ENCODE peak calls at places on chromosomes 5 and 9, in five cellular contexts. One of them, this sample, is unnamed. For H3K9me3 and H3K36me3, the result is how much of the 10 kb centered on the place peaks cover.

GRCh38 chr5:160387445-160387844 is 12.4 kb downstream of the FAM200C start:
- DNase-seq in uterus: no peak
- DNase-seq in iPS DF 6.9: no peak
- DNase-seq in Panc1: no peak
- DNase-seq in PC-3: no peak
- DNase-seq in this sample: no peak

GRCh38 chr9:125066839-125067619 is 76.3 kb downstream of the SCAI start:
- DNase-seq in PC-3: no peak
- DNase-seq in uterus: no peak
- DNase-seq in iPS DF 6.9: no peak
- DNase-seq in Panc1: no peak
- DNase-seq in this sample: peak

GRCh38 chr9:37408933-37409710 is 13.4 kb upstream of the GRHPR start:
- DNase-seq in iPS DF 6.9: no peak
- DNase-seq in uterus: no peak
- DNase-seq in Panc1: no peak
- DNase-seq in PC-3: no peak
- DNase-seq in this sample: no peak

GRCh38 chr9:121947683-121948300 is 145.3 kb downstream of the TTLL11 start:
- DNase-seq in Panc1: no peak
- DNase-seq in PC-3: no peak
- DNase-seq in iPS DF 6.9: no peak
- DNase-seq in uterus: no peak
- DNase-seq in this sample: peak

GRCh38 chr5:42021119-42021518 is 96.0 kb downstream of the FBXO4 start:
- DNase-seq in PC-3: peak
- DNase-seq in uterus: no peak
- DNase-seq in iPS DF 6.9: no peak
- DNase-seq in Panc1: no peak
- DNase-seq in this sample: no peak

GRCh38 chr5:36637101-36637500 is 30.7 kb downstream of the SLC1A3 start:
- DNase-seq in Panc1: no peak
- DNase-seq in PC-3: no peak
- DNase-seq in uterus: no peak
- DNase-seq in iPS DF 6.9: no peak
- DNase-seq in this sample: no peak

GRCh38 chr9:3054017-3054586 is 210.2 kb upstream of the PUM3 start:
- DNase-seq in iPS DF 6.9: no peak
- DNase-seq in PC-3: no peak
- DNase-seq in uterus: no peak
- DNase-seq in Panc1: no peak
- DNase-seq in this sample: no peak

GRCh38 chr5:84086517-84086916 is 298.2 kb downstream of the EDIL3 start:
- DNase-seq in iPS DF 6.9: no peak
- DNase-seq in Panc1: no peak
- DNase-seq in PC-3: peak
- DNase-seq in uterus: no peak
- DNase-seq in this sample: no peak

GRCh38 chr9:129166962-129167557 is 11.0 kb downstream of the IER5L start:
- DNase-seq in iPS DF 6.9: no peak
- DNase-seq in PC-3: peak
- DNase-seq in uterus: peak
- DNase-seq in Panc1: no peak
- DNase-seq in this sample: peak

GRCh38 chr9:76580188-76580587 is 121.2 kb downstream of the GCNT1 start:
- DNase-seq in Panc1: no peak
- DNase-seq in PC-3: no peak
- DNase-seq in iPS DF 6.9: no peak
- DNase-seq in uterus: no peak
- DNase-seq in this sample: no peak

GRCh38 chr5:16700081-16700480 is 83.3 kb upstream of the RETREG1 start:
- DNase-seq in PC-3: no peak
- DNase-seq in uterus: no peak
- DNase-seq in iPS DF 6.9: no peak
- DNase-seq in Panc1: no peak
- DNase-seq in this sample: no peak

GRCh38 chr5:96220610-96221390 is 212.2 kb downstream of the PCSK1 start:
- DNase-seq in uterus: no peak
- DNase-seq in iPS DF 6.9: no peak
- DNase-seq in Panc1: no peak
- DNase-seq in PC-3: peak
- DNase-seq in this sample: no peak

GRCh38 chr5:24909210-24909609 is 264.4 kb upstream of the CDH10 start:
- DNase-seq in iPS DF 6.9: no peak
- DNase-seq in uterus: no peak
- DNase-seq in PC-3: no peak
- DNase-seq in Panc1: no peak
- DNase-seq in this sample: no peak

GRCh38 chr5:24135536-24135935 is 509.2 kb downstream of the CDH10 start:
- DNase-seq in iPS DF 6.9: no peak
- DNase-seq in PC-3: peak
- DNase-seq in uterus: no peak
- DNase-seq in Panc1: no peak
- DNase-seq in this sample: no peak

GRCh38 chr9:73039253-73039915 is 86.5 kb upstream of the ALDH1A1 start:
- DNase-seq in uterus: peak
- DNase-seq in PC-3: no peak
- DNase-seq in Panc1: no peak
- DNase-seq in iPS DF 6.9: no peak
- DNase-seq in this sample: peak

GRCh38 chr5:107687937-107688336 is 17.2 kb upstream of the EFNA5 start:
- DNase-seq in uterus: no peak
- DNase-seq in iPS DF 6.9: no peak
- DNase-seq in Panc1: no peak
- DNase-seq in PC-3: no peak
- DNase-seq in this sample: no peak

GRCh38 chr5:150469718-150470470 is 20.4 kb upstream of the RPS14 start:
- DNase-seq in iPS DF 6.9: no peak
- DNase-seq in PC-3: peak
- DNase-seq in Panc1: peak
- DNase-seq in uterus: no peak
- DNase-seq in this sample: peak

GRCh38 chr5:169083394-169084018 is 217.4 kb downstream of the SLIT3 start:
- DNase-seq in Panc1: no peak
- DNase-seq in iPS DF 6.9: no peak
- DNase-seq in PC-3: no peak
- DNase-seq in uterus: no peak
- DNase-seq in this sample: no peak

GRCh38 chr9:11235061-11235460 is 622.3 kb upstream of the PTPRD start:
- DNase-seq in uterus: no peak
- DNase-seq in iPS DF 6.9: no peak
- DNase-seq in PC-3: no peak
- DNase-seq in Panc1: no peak
- DNase-seq in this sample: no peak

GRCh38 chr5:131275996-131276535 is 12.2 kb downstream of the CDC42SE2 start:
- DNase-seq in PC-3: no peak
- DNase-seq in iPS DF 6.9: no peak
- DNase-seq in Panc1: no peak
- DNase-seq in uterus: no peak
- DNase-seq in this sample: no peak

DNA sequence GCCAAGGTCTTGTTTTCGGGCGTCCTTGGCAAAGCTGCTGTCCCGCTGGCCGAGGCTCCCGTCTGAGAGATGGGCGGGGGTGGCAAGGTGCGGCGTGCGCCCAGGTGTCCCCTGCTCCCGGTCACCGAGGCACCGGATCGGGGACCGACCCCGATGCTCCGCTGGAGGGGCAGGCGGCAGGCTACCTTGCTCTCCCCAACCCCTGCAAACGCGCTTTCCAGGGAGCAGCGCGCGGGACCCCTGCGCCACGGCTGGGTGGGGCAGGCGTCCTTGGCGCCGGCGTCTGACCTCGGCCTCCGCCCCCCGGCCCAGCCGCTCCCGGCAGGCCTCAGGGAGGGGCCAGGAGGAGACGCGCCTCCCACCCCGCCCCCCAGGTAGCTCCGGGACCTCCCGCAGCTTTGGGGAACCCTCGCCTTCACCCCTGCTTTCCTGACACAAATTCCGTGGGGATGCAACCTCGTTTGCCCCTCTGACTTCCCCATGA is 551 bp downstream of the N4BP3 start:
- DNase-seq in PC-3: no peak
- DNase-seq in iPS DF 6.9: no peak
- DNase-seq in Panc1: no peak
- DNase-seq in uterus: no peak
- DNase-seq in this sample: no peak
- H3K4me3 ChIP-seq in PC-3: peak
- H3K4me3 ChIP-seq in iPS DF 6.9: peak
- H3K4me3 ChIP-seq in Panc1: peak
- H3K4me3 ChIP-seq in uterus: peak
- H3K4me3 ChIP-seq in this sample: peak

GRCh38 chr5:123092696-123093095 is 3.7 kb downstream of the PRDM6 start:
- DNase-seq in PC-3: no peak
- DNase-seq in Panc1: no peak
- DNase-seq in uterus: no peak
- DNase-seq in iPS DF 6.9: no peak
- DNase-seq in this sample: no peak

GRCh38 chr5:123090641-123091257 is 1.7 kb downstream of the PRDM6 start:
- DNase-seq in iPS DF 6.9: no peak
- DNase-seq in Panc1: no peak
- DNase-seq in uterus: no peak
- DNase-seq in PC-3: no peak
- DNase-seq in this sample: no peak

GRCh38 chr5:123093279-123094226 is 4.5 kb downstream of the PRDM6 start:
- DNase-seq in PC-3: no peak
- DNase-seq in iPS DF 6.9: no peak
- DNase-seq in uterus: no peak
- DNase-seq in Panc1: no peak
- DNase-seq in this sample: no peak

GRCh38 chr5:123091258-123091987 is 2.4 kb downstream of the PRDM6 start:
- DNase-seq in Panc1: no peak
- DNase-seq in iPS DF 6.9: no peak
- DNase-seq in PC-3: no peak
- DNase-seq in uterus: no peak
- DNase-seq in this sample: no peak

DNA sequence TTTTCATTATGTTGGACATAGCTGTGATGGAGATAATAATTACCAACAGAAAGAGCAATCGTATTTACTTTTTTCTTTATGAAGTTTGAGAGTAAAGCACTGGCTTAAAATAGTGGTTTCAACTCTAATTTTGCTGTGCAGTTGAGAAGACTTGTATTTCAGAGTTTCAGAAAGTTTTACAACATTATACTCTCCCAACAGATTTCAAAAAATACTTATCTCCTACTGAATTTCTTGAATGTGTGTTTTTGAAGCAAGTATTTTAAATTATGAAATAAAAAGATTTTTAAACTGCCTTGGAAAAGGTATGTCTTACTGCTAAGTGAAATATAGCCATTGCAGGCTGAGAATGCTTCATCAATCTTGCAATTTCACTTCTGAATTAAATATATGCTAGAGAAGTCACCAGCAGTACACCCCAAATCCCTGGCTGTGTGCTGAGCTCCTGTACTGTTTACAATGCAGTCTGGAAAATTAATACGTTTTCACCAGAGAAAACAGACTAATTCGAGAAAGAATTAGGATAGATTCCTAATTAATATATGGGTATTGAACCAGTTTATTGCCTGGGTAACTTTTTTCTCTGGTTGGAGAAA is 3.0 kb downstream of the PRDM6 start:
- DNase-seq in PC-3: peak
- DNase-seq in Panc1: no peak
- DNase-seq in uterus: no peak
- DNase-seq in iPS DF 6.9: no peak
- DNase-seq in this sample: no peak
- H3K9me3 ChIP-seq in PC-3: under half
- H3K9me3 ChIP-seq in Panc1: under half
- H3K9me3 ChIP-seq in uterus: under half
- H3K9me3 ChIP-seq in iPS DF 6.9: under half
- H3K9me3 ChIP-seq in this sample: under half

GRCh38 chr9:91740713-91741112 is 209.3 kb downstream of the ROR2 start:
- DNase-seq in iPS DF 6.9: no peak
- DNase-seq in uterus: peak
- DNase-seq in Panc1: no peak
- DNase-seq in PC-3: peak
- DNase-seq in this sample: peak
- H3K36me3 ChIP-seq in iPS DF 6.9: under half
- H3K36me3 ChIP-seq in uterus: under half
- H3K36me3 ChIP-seq in Panc1: under half
- H3K36me3 ChIP-seq in PC-3: under half
- H3K36me3 ChIP-seq in this sample: under half

GRCh38 chr5:98916540-98916939 is 12.3 kb downstream of the CHD1 start:
- DNase-seq in PC-3: no peak
- DNase-seq in uterus: no peak
- DNase-seq in iPS DF 6.9: no peak
- DNase-seq in Panc1: no peak
- DNase-seq in this sample: no peak
- H3K4me3 ChIP-seq in PC-3: no peak
- H3K4me3 ChIP-seq in uterus: no peak
- H3K4me3 ChIP-seq in iPS DF 6.9: no peak
- H3K4me3 ChIP-seq in Panc1: no peak
- H3K4me3 ChIP-seq in this sample: no peak

DNA sequence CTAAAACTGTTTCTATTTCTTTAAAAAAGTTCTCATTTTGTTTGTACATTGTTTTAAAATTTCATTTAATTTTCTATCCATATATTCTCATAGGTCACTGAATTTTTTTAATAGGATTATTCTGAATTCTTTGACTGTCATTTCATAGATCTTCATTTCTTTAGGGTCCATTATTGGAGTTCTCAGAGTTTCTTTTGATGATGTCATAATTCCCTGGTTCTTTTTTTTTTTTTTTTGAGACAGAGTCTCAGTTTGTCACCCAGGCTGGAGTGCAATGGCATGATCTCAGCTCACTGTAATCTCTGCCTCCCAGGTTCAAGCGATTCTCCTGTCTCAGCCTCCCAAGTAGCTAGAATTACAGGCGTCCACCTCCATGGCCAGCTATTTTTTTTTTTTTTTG is 89.9 kb downstream of the DMRT2 start:
- DNase-seq in iPS DF 6.9: no peak
- DNase-seq in PC-3: no peak
- DNase-seq in Panc1: no peak
- DNase-seq in uterus: no peak
- DNase-seq in this sample: no peak
- H3K9me3 ChIP-seq in iPS DF 6.9: under half
- H3K9me3 ChIP-seq in PC-3: under half
- H3K9me3 ChIP-seq in Panc1: under half
- H3K9me3 ChIP-seq in uterus: under half
- H3K9me3 ChIP-seq in this sample: under half

DNA sequence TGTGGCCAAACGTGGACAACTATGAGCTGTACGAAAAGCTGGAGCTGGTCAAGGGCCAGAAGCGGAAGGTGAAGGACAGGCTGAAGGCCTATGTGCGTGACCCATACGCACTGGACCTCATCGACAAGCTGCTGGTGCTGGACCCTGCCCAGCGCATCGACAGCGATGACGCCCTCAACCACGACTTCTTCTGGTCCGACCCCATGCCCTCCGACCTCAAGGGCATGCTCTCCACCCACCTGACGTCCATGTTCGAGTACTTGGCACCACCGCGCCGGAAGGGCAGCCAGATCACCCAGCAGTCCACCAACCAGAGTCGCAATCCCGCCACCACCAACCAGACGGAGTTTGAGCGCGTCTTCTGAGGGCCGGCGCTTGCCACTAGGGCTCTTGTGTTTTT is 3.3 kb downstream of the CDK9 start:
- DNase-seq in uterus: no peak
- DNase-seq in PC-3: no peak
- DNase-seq in Panc1: no peak
- DNase-seq in iPS DF 6.9: no peak
- DNase-seq in this sample: no peak
- H3K36me3 ChIP-seq in uterus: under half
- H3K36me3 ChIP-seq in PC-3: under half
- H3K36me3 ChIP-seq in Panc1: under half
- H3K36me3 ChIP-seq in iPS DF 6.9: under half
- H3K36me3 ChIP-seq in this sample: half or more

GRCh38 chr5:33890147-33890546 is 1.6 kb downstream of the ADAMTS12 start:
- DNase-seq in Panc1: no peak
- DNase-seq in PC-3: no peak
- DNase-seq in uterus: no peak
- DNase-seq in iPS DF 6.9: no peak
- DNase-seq in this sample: no peak
- H3K4me3 ChIP-seq in Panc1: no peak
- H3K4me3 ChIP-seq in PC-3: no peak
- H3K4me3 ChIP-seq in uterus: peak
- H3K4me3 ChIP-seq in iPS DF 6.9: no peak
- H3K4me3 ChIP-seq in this sample: no peak

This sample was measured in MG63.